ENCODE peak calls at places on chromosomes 13 and 19, in four cellular contexts. H is GM13977; W is activated T-helper 1 cell treated with anti-CD3 and anti-CD28 coated beads, Interleukin-12 subunit alpha, Interleukin-12 subunit beta, Interleukin-2, Interleukin-4 antibody, amounts not matched to agents 30 ng/mL and 10 ng/mL and 1 ng/mL, durations not matched to agents 14 hours and 24 hours and 36 hours; Q is iris pigment epithelial cell. C is an unnamed sample.

GRCh38 chr13:25725104-25725503 is 326.7 kb downstream of the SHISA2 start:
- DNase-seq in W (no peak), H (no peak), Q (no peak), C (no peak)

GRCh38 chr13:97810152-97810551 is 143.3 kb upstream of the IPO5 start:
- DNase-seq in H (no peak), W (no peak), Q (peak), C (no peak)

GRCh38 chr19:58021541-58022282 is 12.1 kb upstream of the ZSCAN1 start:
- DNase-seq in H (peak), W (no peak), Q (peak), C (peak)

GRCh38 chr13:34310539-34310938 is 492.6 kb downstream of the RFC3 start:
- DNase-seq in H (no peak), Q (no peak), W (no peak), C (no peak)

GRCh38 chr13:102721800-102722231 is 27.0 kb upstream of the METTL21C start:
- DNase-seq in H (no peak), W (no peak), Q (peak), C (no peak)

GRCh38 chr19:45152504-45153338 is 8.1 kb downstream of the NKPD1 start:
- DNase-seq in W (peak), Q (peak), H (peak), C (peak)

GRCh38 chr19:20315543-20315942 is 148.5 kb downstream of the ZNF486 start:
- DNase-seq in Q (no peak), W (no peak), H (no peak), C (no peak)

GRCh38 chr13:25764378-25764777 is 287.4 kb downstream of the SHISA2 start:
- DNase-seq in Q (no peak), H (no peak), W (no peak), C (no peak)

GRCh38 chr19:35715981-35716734 is 1.6 kb upstream of the KMT2B start:
- DNase-seq in Q (peak), W (no peak), H (no peak), C (peak)

GRCh38 chr19:46993622-46994021 is 26.0 kb upstream of the NPAS1 start:
- DNase-seq in W (no peak), H (no peak), Q (no peak), C (no peak)

GRCh38 chr13:46210362-46211083 is 1.2 kb upstream of the LRRC63 start:
- DNase-seq in W (no peak), Q (no peak), H (no peak), C (no peak)

GRCh38 chr19:32254128-32254527 is 91.3 kb upstream of the ZNF507 start:
- DNase-seq in H (no peak), Q (no peak), W (no peak), C (no peak)

GRCh38 chr13:82257790-82258507 is 1624.3 kb downstream of the SLITRK1 start:
- DNase-seq in Q (no peak), W (no peak), H (no peak), C (no peak)

GRCh38 chr13:47038196-47038595 is 141.3 kb upstream of the HTR2A start:
- DNase-seq in Q (peak), H (no peak), W (no peak), C (no peak)

GRCh38 chr19:5534787-5535586 is 32.8 kb downstream of the TINCR start:
- DNase-seq in Q (no peak), H (no peak), W (no peak), C (no peak)

GRCh38 chr19:48738557-48739399 is 1.6 kb downstream of the RASIP1 start:
- DNase-seq in H (peak), W (peak), Q (peak), C (peak)

C was measured in prostate gland.